ENCODE peak calls at places on chromosome 5, in eight cellular contexts. One of them, this sample, is unnamed.

GRCh38 chr5:164233796-164234195 is 728.4 kb downstream of the MAT2B start:
- DNase-seq in fibroblast of the conjunctiva: no peak
- DNase-seq in substantia nigra: no peak
- DNase-seq in T1000: no peak
- DNase-seq in NCI-H1694 treated with DMSO at 0.1 percent for 48 hours: no peak
- DNase-seq in activated CD8-positive, alpha-beta memory T cell treated with anti-CD3 and anti-CD28 coated beads, Interleukin-2, amount 50 U/mL, for 4 hours: no peak
- DNase-seq in NCI-H748 treated with DMSO at 0.1 percent for 48 hours: no peak
- DNase-seq in Caco-2: no peak
- DNase-seq in this sample: no peak

GRCh38 chr5:121285861-121286527 is 565.7 kb upstream of the FTMT start:
- DNase-seq in fibroblast of the conjunctiva: no peak
- DNase-seq in substantia nigra: no peak
- DNase-seq in activated CD8-positive, alpha-beta memory T cell treated with anti-CD3 and anti-CD28 coated beads, Interleukin-2, amount 50 U/mL, for 4 hours: no peak
- DNase-seq in NCI-H1694 treated with DMSO at 0.1 percent for 48 hours: no peak
- DNase-seq in T1000: no peak
- DNase-seq in Caco-2: no peak
- DNase-seq in NCI-H748 treated with DMSO at 0.1 percent for 48 hours: no peak
- DNase-seq in this sample: peak

GRCh38 chr5:179165421-179166170 is 105.4 kb downstream of the ZNF354C start:
- DNase-seq in fibroblast of the conjunctiva: no peak
- DNase-seq in T1000: no peak
- DNase-seq in substantia nigra: no peak
- DNase-seq in Caco-2: no peak
- DNase-seq in NCI-H748 treated with DMSO at 0.1 percent for 48 hours: no peak
- DNase-seq in NCI-H1694 treated with DMSO at 0.1 percent for 48 hours: no peak
- DNase-seq in activated CD8-positive, alpha-beta memory T cell treated with anti-CD3 and anti-CD28 coated beads, Interleukin-2, amount 50 U/mL, for 4 hours: no peak
- DNase-seq in this sample: no peak

GRCh38 chr5:32225445-32225844 is 51.3 kb upstream of the GOLPH3 start:
- DNase-seq in NCI-H1694 treated with DMSO at 0.1 percent for 48 hours: no peak
- DNase-seq in Caco-2: no peak
- DNase-seq in T1000: no peak
- DNase-seq in NCI-H748 treated with DMSO at 0.1 percent for 48 hours: no peak
- DNase-seq in fibroblast of the conjunctiva: peak
- DNase-seq in substantia nigra: no peak
- DNase-seq in activated CD8-positive, alpha-beta memory T cell treated with anti-CD3 and anti-CD28 coated beads, Interleukin-2, amount 50 U/mL, for 4 hours: no peak
- DNase-seq in this sample: peak

GRCh38 chr5:17069995-17070405 is 133.9 kb upstream of the MYO10 start:
- DNase-seq in NCI-H748 treated with DMSO at 0.1 percent for 48 hours: peak
- DNase-seq in activated CD8-positive, alpha-beta memory T cell treated with anti-CD3 and anti-CD28 coated beads, Interleukin-2, amount 50 U/mL, for 4 hours: no peak
- DNase-seq in substantia nigra: no peak
- DNase-seq in fibroblast of the conjunctiva: no peak
- DNase-seq in T1000: no peak
- DNase-seq in Caco-2: peak
- DNase-seq in NCI-H1694 treated with DMSO at 0.1 percent for 48 hours: no peak
- DNase-seq in this sample: no peak

GRCh38 chr5:108749130-108749861 is 1.6 kb downstream of the FER start:
- DNase-seq in Caco-2: peak
- DNase-seq in activated CD8-positive, alpha-beta memory T cell treated with anti-CD3 and anti-CD28 coated beads, Interleukin-2, amount 50 U/mL, for 4 hours: peak
- DNase-seq in NCI-H748 treated with DMSO at 0.1 percent for 48 hours: no peak
- DNase-seq in substantia nigra: peak
- DNase-seq in T1000: peak
- DNase-seq in NCI-H1694 treated with DMSO at 0.1 percent for 48 hours: no peak
- DNase-seq in fibroblast of the conjunctiva: no peak
- DNase-seq in this sample: no peak

GRCh38 chr5:55324815-55325418 is 17.1 kb downstream of the MTREX start:
- DNase-seq in activated CD8-positive, alpha-beta memory T cell treated with anti-CD3 and anti-CD28 coated beads, Interleukin-2, amount 50 U/mL, for 4 hours: no peak
- DNase-seq in substantia nigra: no peak
- DNase-seq in Caco-2: peak
- DNase-seq in NCI-H1694 treated with DMSO at 0.1 percent for 48 hours: peak
- DNase-seq in T1000: no peak
- DNase-seq in fibroblast of the conjunctiva: peak
- DNase-seq in NCI-H748 treated with DMSO at 0.1 percent for 48 hours: peak
- DNase-seq in this sample: no peak

GRCh38 chr5:142221091-142221860 is 103.5 kb downstream of the SPRY4 start:
- DNase-seq in NCI-H1694 treated with DMSO at 0.1 percent for 48 hours: no peak
- DNase-seq in NCI-H748 treated with DMSO at 0.1 percent for 48 hours: no peak
- DNase-seq in T1000: no peak
- DNase-seq in fibroblast of the conjunctiva: no peak
- DNase-seq in substantia nigra: no peak
- DNase-seq in activated CD8-positive, alpha-beta memory T cell treated with anti-CD3 and anti-CD28 coated beads, Interleukin-2, amount 50 U/mL, for 4 hours: no peak
- DNase-seq in Caco-2: no peak
- DNase-seq in this sample: no peak

GRCh38 chr5:135139397-135140134 is 105.5 kb upstream of the PITX1 start:
- DNase-seq in NCI-H748 treated with DMSO at 0.1 percent for 48 hours: no peak
- DNase-seq in fibroblast of the conjunctiva: peak
- DNase-seq in NCI-H1694 treated with DMSO at 0.1 percent for 48 hours: no peak
- DNase-seq in activated CD8-positive, alpha-beta memory T cell treated with anti-CD3 and anti-CD28 coated beads, Interleukin-2, amount 50 U/mL, for 4 hours: no peak
- DNase-seq in T1000: peak
- DNase-seq in substantia nigra: no peak
- DNase-seq in Caco-2: peak
- DNase-seq in this sample: peak

GRCh38 chr5:40689442-40689841 is 9.7 kb downstream of the PTGER4 start:
- DNase-seq in NCI-H748 treated with DMSO at 0.1 percent for 48 hours: no peak
- DNase-seq in T1000: peak
- DNase-seq in activated CD8-positive, alpha-beta memory T cell treated with anti-CD3 and anti-CD28 coated beads, Interleukin-2, amount 50 U/mL, for 4 hours: no peak
- DNase-seq in substantia nigra: no peak
- DNase-seq in Caco-2: no peak
- DNase-seq in NCI-H1694 treated with DMSO at 0.1 percent for 48 hours: no peak
- DNase-seq in fibroblast of the conjunctiva: peak
- DNase-seq in this sample: peak

GRCh38 chr5:166436857-166437256 is 1854.6 kb upstream of the WWC1 start:
- DNase-seq in NCI-H1694 treated with DMSO at 0.1 percent for 48 hours: no peak
- DNase-seq in activated CD8-positive, alpha-beta memory T cell treated with anti-CD3 and anti-CD28 coated beads, Interleukin-2, amount 50 U/mL, for 4 hours: no peak
- DNase-seq in fibroblast of the conjunctiva: no peak
- DNase-seq in T1000: no peak
- DNase-seq in NCI-H748 treated with DMSO at 0.1 percent for 48 hours: no peak
- DNase-seq in Caco-2: no peak
- DNase-seq in substantia nigra: no peak
- DNase-seq in this sample: no peak

GRCh38 chr5:142881076-142881466 is 110.9 kb downstream of the ARHGAP26 start:
- DNase-seq in substantia nigra: no peak
- DNase-seq in fibroblast of the conjunctiva: peak
- DNase-seq in Caco-2: no peak
- DNase-seq in NCI-H1694 treated with DMSO at 0.1 percent for 48 hours: no peak
- DNase-seq in T1000: no peak
- DNase-seq in NCI-H748 treated with DMSO at 0.1 percent for 48 hours: no peak
- DNase-seq in activated CD8-positive, alpha-beta memory T cell treated with anti-CD3 and anti-CD28 coated beads, Interleukin-2, amount 50 U/mL, for 4 hours: no peak
- DNase-seq in this sample: peak

GRCh38 chr5:160165137-160166068 is 46.2 kb upstream of the PWWP2A start:
- DNase-seq in NCI-H748 treated with DMSO at 0.1 percent for 48 hours: no peak
- DNase-seq in activated CD8-positive, alpha-beta memory T cell treated with anti-CD3 and anti-CD28 coated beads, Interleukin-2, amount 50 U/mL, for 4 hours: no peak
- DNase-seq in fibroblast of the conjunctiva: peak
- DNase-seq in substantia nigra: peak
- DNase-seq in NCI-H1694 treated with DMSO at 0.1 percent for 48 hours: peak
- DNase-seq in Caco-2: no peak
- DNase-seq in T1000: peak
- DNase-seq in this sample: peak

GRCh38 chr5:76763136-76763535 is 47.2 kb downstream of the F2R start:
- DNase-seq in fibroblast of the conjunctiva: no peak
- DNase-seq in substantia nigra: no peak
- DNase-seq in NCI-H1694 treated with DMSO at 0.1 percent for 48 hours: no peak
- DNase-seq in T1000: no peak
- DNase-seq in activated CD8-positive, alpha-beta memory T cell treated with anti-CD3 and anti-CD28 coated beads, Interleukin-2, amount 50 U/mL, for 4 hours: no peak
- DNase-seq in NCI-H748 treated with DMSO at 0.1 percent for 48 hours: no peak
- DNase-seq in Caco-2: no peak
- DNase-seq in this sample: no peak

GRCh38 chr5:131379723-131380122 is 115.9 kb downstream of the CDC42SE2 start:
- DNase-seq in fibroblast of the conjunctiva: no peak
- DNase-seq in Caco-2: no peak
- DNase-seq in substantia nigra: no peak
- DNase-seq in NCI-H748 treated with DMSO at 0.1 percent for 48 hours: no peak
- DNase-seq in NCI-H1694 treated with DMSO at 0.1 percent for 48 hours: no peak
- DNase-seq in activated CD8-positive, alpha-beta memory T cell treated with anti-CD3 and anti-CD28 coated beads, Interleukin-2, amount 50 U/mL, for 4 hours: peak
- DNase-seq in T1000: no peak
- DNase-seq in this sample: peak

GRCh38 chr5:127673401-127673800 is 24.5 kb downstream of the CTXN3 start:
- DNase-seq in fibroblast of the conjunctiva: no peak
- DNase-seq in T1000: no peak
- DNase-seq in NCI-H1694 treated with DMSO at 0.1 percent for 48 hours: no peak
- DNase-seq in Caco-2: no peak
- DNase-seq in NCI-H748 treated with DMSO at 0.1 percent for 48 hours: no peak
- DNase-seq in substantia nigra: no peak
- DNase-seq in activated CD8-positive, alpha-beta memory T cell treated with anti-CD3 and anti-CD28 coated beads, Interleukin-2, amount 50 U/mL, for 4 hours: no peak
- DNase-seq in this sample: no peak

GRCh38 chr5:19853616-19854240 is 134.3 kb downstream of the CDH18 start:
- DNase-seq in NCI-H1694 treated with DMSO at 0.1 percent for 48 hours: no peak
- DNase-seq in fibroblast of the conjunctiva: no peak
- DNase-seq in T1000: no peak
- DNase-seq in substantia nigra: no peak
- DNase-seq in Caco-2: no peak
- DNase-seq in NCI-H748 treated with DMSO at 0.1 percent for 48 hours: no peak
- DNase-seq in activated CD8-positive, alpha-beta memory T cell treated with anti-CD3 and anti-CD28 coated beads, Interleukin-2, amount 50 U/mL, for 4 hours: no peak
- DNase-seq in this sample: peak

GRCh38 chr5:14715481-14715880 is 51.0 kb downstream of the OTULIN start:
- DNase-seq in NCI-H1694 treated with DMSO at 0.1 percent for 48 hours: no peak
- DNase-seq in activated CD8-positive, alpha-beta memory T cell treated with anti-CD3 and anti-CD28 coated beads, Interleukin-2, amount 50 U/mL, for 4 hours: no peak
- DNase-seq in substantia nigra: no peak
- DNase-seq in fibroblast of the conjunctiva: no peak
- DNase-seq in NCI-H748 treated with DMSO at 0.1 percent for 48 hours: no peak
- DNase-seq in T1000: no peak
- DNase-seq in Caco-2: no peak
- DNase-seq in this sample: no peak

GRCh38 chr5:151118898-151119600 is 38.2 kb upstream of the TNIP1 start:
- DNase-seq in T1000: no peak
- DNase-seq in NCI-H1694 treated with DMSO at 0.1 percent for 48 hours: no peak
- DNase-seq in NCI-H748 treated with DMSO at 0.1 percent for 48 hours: no peak
- DNase-seq in substantia nigra: no peak
- DNase-seq in activated CD8-positive, alpha-beta memory T cell treated with anti-CD3 and anti-CD28 coated beads, Interleukin-2, amount 50 U/mL, for 4 hours: no peak
- DNase-seq in fibroblast of the conjunctiva: no peak
- DNase-seq in Caco-2: no peak
- DNase-seq in this sample: no peak

GRCh38 chr5:133681896-133682295 is 69.6 kb upstream of the FSTL4 start:
- DNase-seq in fibroblast of the conjunctiva: no peak
- DNase-seq in T1000: no peak
- DNase-seq in NCI-H1694 treated with DMSO at 0.1 percent for 48 hours: no peak
- DNase-seq in NCI-H748 treated with DMSO at 0.1 percent for 48 hours: no peak
- DNase-seq in activated CD8-positive, alpha-beta memory T cell treated with anti-CD3 and anti-CD28 coated beads, Interleukin-2, amount 50 U/mL, for 4 hours: no peak
- DNase-seq in substantia nigra: no peak
- DNase-seq in Caco-2: no peak
- DNase-seq in this sample: no peak

GRCh38 chr5:150574818-150575537 is 65.5 kb upstream of the SYNPO start:
- DNase-seq in NCI-H1694 treated with DMSO at 0.1 percent for 48 hours: no peak
- DNase-seq in T1000: no peak
- DNase-seq in substantia nigra: no peak
- DNase-seq in activated CD8-positive, alpha-beta memory T cell treated with anti-CD3 and anti-CD28 coated beads, Interleukin-2, amount 50 U/mL, for 4 hours: no peak
- DNase-seq in Caco-2: no peak
- DNase-seq in NCI-H748 treated with DMSO at 0.1 percent for 48 hours: no peak
- DNase-seq in fibroblast of the conjunctiva: no peak
- DNase-seq in this sample: no peak

GRCh38 chr5:61319388-61320146 is 12.5 kb upstream of the ZSWIM6 start:
- DNase-seq in substantia nigra: no peak
- DNase-seq in NCI-H1694 treated with DMSO at 0.1 percent for 48 hours: no peak
- DNase-seq in activated CD8-positive, alpha-beta memory T cell treated with anti-CD3 and anti-CD28 coated beads, Interleukin-2, amount 50 U/mL, for 4 hours: no peak
- DNase-seq in fibroblast of the conjunctiva: no peak
- DNase-seq in NCI-H748 treated with DMSO at 0.1 percent for 48 hours: peak
- DNase-seq in Caco-2: no peak
- DNase-seq in T1000: no peak
- DNase-seq in this sample: no peak